ENCODE peak calls at places on chromosomes 1 and 21, in seven cellular contexts. S is K562; X is A549; Y is effector memory CD8-positive, alpha-beta T cell; P is left ventricle myocardium superior; I is gastrocnemius medialis; A is mucosa of descending colon. N is an unnamed sample.

GRCh38 chr1:109847251-109847650 is 63.4 kb upstream of the CSF1 start:
- ATAC-seq in A (no peak), Y (no peak), X (no peak), P (no peak), S (no peak), I (no peak), N (no peak)

GRCh38 chr1:151164732-151165280 is 896 bp downstream of the LYSMD1 start:
- ATAC-seq in S (peak), A (no peak), P (peak), I (peak), X (peak), Y (no peak), N (no peak)

GRCh38 chr1:40301541-40302299 is 15.4 kb downstream of the COL9A2 start:
- ATAC-seq in P (no peak), Y (no peak), A (no peak), I (no peak), X (no peak), S (no peak), N (no peak)

GRCh38 chr21:43787180-43787533 is 2.2 kb upstream of the RRP1 start:
- ATAC-seq in A (no peak), P (no peak), X (no peak), S (no peak), Y (no peak), I (no peak), N (no peak)

GRCh38 chr21:20647603-20648002 is 350.6 kb upstream of the NCAM2 start:
- ATAC-seq in Y (no peak), I (no peak), P (no peak), A (no peak), S (no peak), X (no peak), N (no peak)

GRCh38 chr1:107879338-107879737 is 85.6 kb downstream of the VAV3 start:
- ATAC-seq in Y (no peak), X (no peak), I (no peak), A (no peak), P (no peak), S (no peak), N (no peak)

GRCh38 chr1:15028117-15028516 is 125.4 kb upstream of the TMEM51 start:
- ATAC-seq in P (peak), A (no peak), X (no peak), S (no peak), I (no peak), Y (no peak), N (no peak)

GRCh38 chr1:115748396-115749130 is 20.0 kb downstream of the CASQ2 start:
- ATAC-seq in Y (no peak), S (no peak), P (peak), A (peak), I (no peak), X (no peak), N (no peak)

GRCh38 chr1:93448292-93448982 is 519 bp downstream of the FNBP1L start:
- ATAC-seq in S (peak), A (peak), X (peak), Y (peak), I (peak), P (peak), N (peak)

GRCh38 chr1:220843481-220844011 is 35.7 kb upstream of the HLX start:
- ATAC-seq in S (no peak), P (peak), Y (no peak), A (no peak), X (no peak), I (peak), N (no peak)

GRCh38 chr1:223355699-223356098 is 8.3 kb downstream of the SUSD4 start:
- ATAC-seq in S (no peak), P (no peak), I (no peak), A (no peak), X (no peak), Y (no peak), N (no peak)

GRCh38 chr1:110393691-110394564 is 3.1 kb upstream of the SLC16A4 start:
- ATAC-seq in I (no peak), Y (no peak), S (no peak), P (no peak), X (peak), A (peak), N (no peak)

GRCh38 chr1:30778156-30778978 is 20.8 kb upstream of the LAPTM5 start:
- ATAC-seq in P (no peak), S (peak), A (peak), X (peak), I (no peak), Y (no peak), N (no peak)

GRCh38 chr1:184494929-184495328 is 108.1 kb downstream of the C1orf21 start:
- ATAC-seq in A (no peak), Y (no peak), I (no peak), X (no peak), S (no peak), P (no peak), N (no peak)

GRCh38 chr1:29428216-29428615 is 191.9 kb downstream of the PTPRU start:
- ATAC-seq in I (no peak), P (no peak), S (no peak), Y (no peak), X (no peak), A (no peak), N (no peak)

GRCh38 chr1:19385869-19386591 is 73.9 kb downstream of the SLC66A1 start:
- ATAC-seq in X (no peak), I (peak), P (peak), S (no peak), Y (no peak), A (peak), N (no peak)

GRCh38 chr1:235078927-235079381 is 49.7 kb downstream of the TOMM20 start:
- ATAC-seq in P (no peak), A (no peak), X (no peak), S (no peak), I (no peak), Y (no peak), N (no peak)

GRCh38 chr21:35335951-35336446 is 286.9 kb upstream of the RUNX1 start:
- ATAC-seq in I (no peak), Y (no peak), A (no peak), P (no peak), S (no peak), X (no peak), N (no peak)

GRCh38 chr1:67404212-67404620 is 26.0 kb downstream of the SERBP1 start:
- ATAC-seq in A (peak), P (no peak), I (no peak), Y (no peak), X (no peak), S (no peak), N (no peak)

GRCh38 chr21:45909238-45909785 is 72.3 kb upstream of the COL6A1 start:
- ATAC-seq in P (no peak), A (no peak), I (no peak), Y (no peak), S (no peak), X (no peak), N (no peak)

GRCh38 chr1:55894521-55894920 is 679.4 kb upstream of the USP24 start:
- ATAC-seq in A (no peak), S (no peak), Y (no peak), X (no peak), I (no peak), P (no peak), N (no peak)

GRCh38 chr1:41683681-41684500 is 199.4 kb upstream of the EDN2 start:
- ATAC-seq in P (peak), S (peak), I (no peak), A (peak), Y (peak), X (no peak), N (peak)

GRCh38 chr1:225454067-225454618 is 26.3 kb upstream of the LBR start:
- ATAC-seq in A (no peak), P (no peak), X (peak), Y (no peak), S (peak), I (no peak), N (peak)

GRCh38 chr1:12342261-12343003 is 112.6 kb downstream of the VPS13D start:
- ATAC-seq in A (no peak), Y (no peak), X (no peak), S (no peak), I (no peak), P (peak), N (no peak)

GRCh38 chr1:37999434-38000232 is 5.7 kb downstream of the FHL3 start:
- ATAC-seq in S (peak), Y (no peak), P (peak), I (no peak), A (peak), X (peak), N (no peak)

GRCh38 chr21:15221799-15222386 is 157.1 kb upstream of the NRIP1 start:
- ATAC-seq in A (peak), Y (peak), I (peak), S (no peak), P (peak), X (peak), N (peak)

GRCh38 chr1:197393105-197393504 is 125.1 kb downstream of the CRB1 start:
- ATAC-seq in P (no peak), S (peak), A (no peak), I (no peak), X (no peak), Y (peak), N (no peak)

GRCh38 chr1:76185207-76185606 is 110.7 kb downstream of the ST6GALNAC3 start:
- ATAC-seq in I (no peak), P (no peak), Y (no peak), X (no peak), A (no peak), S (no peak), N (no peak)

GRCh38 chr1:40532062-40532389 is 589 bp downstream of the ZNF684 start:
- ATAC-seq in X (no peak), A (no peak), Y (no peak), P (no peak), I (no peak), S (no peak), N (no peak)

GRCh38 chr1:47675721-47676120 is 237.9 kb downstream of the FOXD2 start:
- ATAC-seq in I (no peak), S (no peak), A (no peak), X (no peak), Y (no peak), P (no peak), N (no peak)

GRCh38 chr1:175067707-175068106 is at the start of gene TNN:
- ATAC-seq in Y (no peak), S (peak), I (no peak), X (no peak), A (no peak), P (no peak), N (no peak)

GRCh38 chr1:9890224-9890731 is 19.8 kb downstream of the CTNNBIP1 start:
- ATAC-seq in Y (no peak), S (no peak), I (peak), X (peak), P (no peak), A (no peak), N (no peak)

N was measured in stimulated activated memory B cell treated with anti-CD40 and anti-IgM and Interleukin-4, amounts not matched to agents 10 μg/mL and 1 μg/mL and 100 μg/mL, for 72 hours.